ENCODE peak calls at places on chromosomes 11 and 22, in six cellular contexts. One of them, this sample, is unnamed.
A peak's percentile ranks its signal among the peaks of the same experiment; 100 is the strongest.

GRCh38 chr11:74388678-74389327 is 9.4 kb downstream of the PGM2L1 start:
- DNase-seq in transverse colon: peak; percentile 58
- DNase-seq in stimulated activated CD4-positive, alpha-beta T cell treated with anti-CD3 and anti-CD28 coated beads, Interleukin-15, amount 100 ng/mL, for 24 hours: peak; percentile 78
- DNase-seq in SW480: peak; percentile 62
- DNase-seq in sciatic nerve: no peak
- DNase-seq in lower leg skin: no peak
- DNase-seq in this sample: peak; percentile 72

GRCh38 chr22:49091917-49092545 is 735.6 kb downstream of the BRD1 start:
- DNase-seq in lower leg skin: no peak
- DNase-seq in SW480: peak; percentile 89
- DNase-seq in sciatic nerve: no peak
- DNase-seq in transverse colon: no peak
- DNase-seq in stimulated activated CD4-positive, alpha-beta T cell treated with anti-CD3 and anti-CD28 coated beads, Interleukin-15, amount 100 ng/mL, for 24 hours: no peak
- DNase-seq in this sample: no peak

GRCh38 chr22:49753961-49754673 is 73.6 kb downstream of the BRD1 start:
- DNase-seq in sciatic nerve: no peak
- DNase-seq in SW480: no peak
- DNase-seq in transverse colon: no peak
- DNase-seq in lower leg skin: peak; percentile 68
- DNase-seq in stimulated activated CD4-positive, alpha-beta T cell treated with anti-CD3 and anti-CD28 coated beads, Interleukin-15, amount 100 ng/mL, for 24 hours: no peak
- DNase-seq in this sample: no peak

GRCh38 chr22:50425179-50425916 is 49.5 kb downstream of the SBF1 start:
- DNase-seq in sciatic nerve: no peak
- DNase-seq in stimulated activated CD4-positive, alpha-beta T cell treated with anti-CD3 and anti-CD28 coated beads, Interleukin-15, amount 100 ng/mL, for 24 hours: no peak
- DNase-seq in SW480: no peak
- DNase-seq in lower leg skin: no peak
- DNase-seq in transverse colon: no peak
- DNase-seq in this sample: no peak

GRCh38 chr22:47563406-47564157 is 801.1 kb downstream of the TBC1D22A start:
- DNase-seq in stimulated activated CD4-positive, alpha-beta T cell treated with anti-CD3 and anti-CD28 coated beads, Interleukin-15, amount 100 ng/mL, for 24 hours: no peak
- DNase-seq in SW480: no peak
- DNase-seq in sciatic nerve: no peak
- DNase-seq in lower leg skin: peak; percentile 82
- DNase-seq in transverse colon: no peak
- DNase-seq in this sample: no peak

GRCh38 chr22:22773427-22773826 is 114.2 kb upstream of the IGLL5 start:
- DNase-seq in SW480: no peak
- DNase-seq in sciatic nerve: no peak
- DNase-seq in lower leg skin: no peak
- DNase-seq in transverse colon: no peak
- DNase-seq in stimulated activated CD4-positive, alpha-beta T cell treated with anti-CD3 and anti-CD28 coated beads, Interleukin-15, amount 100 ng/mL, for 24 hours: no peak
- DNase-seq in this sample: no peak

GRCh38 chr22:25021976-25022711 is 69.6 kb downstream of the KIAA1671 start:
- DNase-seq in SW480: no peak
- DNase-seq in stimulated activated CD4-positive, alpha-beta T cell treated with anti-CD3 and anti-CD28 coated beads, Interleukin-15, amount 100 ng/mL, for 24 hours: no peak
- DNase-seq in sciatic nerve: no peak
- DNase-seq in lower leg skin: no peak
- DNase-seq in transverse colon: no peak
- DNase-seq in this sample: no peak

GRCh38 chr22:36323855-36324331 is 63.9 kb downstream of the MYH9 start:
- DNase-seq in stimulated activated CD4-positive, alpha-beta T cell treated with anti-CD3 and anti-CD28 coated beads, Interleukin-15, amount 100 ng/mL, for 24 hours: no peak
- DNase-seq in SW480: no peak
- DNase-seq in lower leg skin: no peak
- DNase-seq in sciatic nerve: peak; percentile 82
- DNase-seq in transverse colon: no peak
- DNase-seq in this sample: no peak

GRCh38 chr11:71341173-71341572 is 88.8 kb upstream of the SHANK2 start:
- DNase-seq in transverse colon: no peak
- DNase-seq in stimulated activated CD4-positive, alpha-beta T cell treated with anti-CD3 and anti-CD28 coated beads, Interleukin-15, amount 100 ng/mL, for 24 hours: no peak
- DNase-seq in sciatic nerve: peak; percentile 26
- DNase-seq in SW480: no peak
- DNase-seq in lower leg skin: no peak
- DNase-seq in this sample: no peak

GRCh38 chr11:70399681-70400112 is 1.4 kb downstream of the CTTN start:
- DNase-seq in stimulated activated CD4-positive, alpha-beta T cell treated with anti-CD3 and anti-CD28 coated beads, Interleukin-15, amount 100 ng/mL, for 24 hours: peak; percentile 18
- DNase-seq in transverse colon: peak; percentile 74
- DNase-seq in sciatic nerve: peak; percentile 86
- DNase-seq in lower leg skin: peak; percentile 97
- DNase-seq in SW480: peak; percentile 17
- DNase-seq in this sample: peak; percentile 87

This sample was measured in ureter.